ENCODE peak calls at places on chromosomes 12 and 14, in four cellular contexts. C is neural crest cell, V is thoracic aorta, Z is thyroid gland. X is an unnamed sample.

GRCh38 chr12:108845696-108846095 is 11.7 kb downstream of the SSH1 start:
- DNase-seq in C (no peak), V (no peak), Z (no peak), X (no peak)

GRCh38 chr14:42110167-42110566 is 503.5 kb downstream of the LRFN5 start:
- DNase-seq in C (no peak), V (no peak), Z (no peak), X (no peak)

GRCh38 chr14:71521736-71522135 is 410.5 kb upstream of the RGS6 start:
- DNase-seq in C (no peak), V (no peak), Z (no peak), X (no peak)

GRCh38 chr12:116910280-116910644 is 488 bp upstream of the FBXW8 start:
- DNase-seq in C (no peak), V (no peak), Z (no peak), X (no peak)

GRCh38 chr12:11756022-11756421 is 106.5 kb downstream of the ETV6 start:
- DNase-seq in C (no peak), V (no peak), Z (no peak), X (no peak)

GRCh38 chr12:121788176-121788818 is 5.2 kb downstream of the RHOF start:
- DNase-seq in C (no peak), V (no peak), Z (no peak), X (no peak)

GRCh38 chr12:230925-231671 is 17.1 kb upstream of the SLC6A12 start:
- DNase-seq in C (no peak), V (no peak), Z (peak), X (no peak)

GRCh38 chr12:66963901-66964300 is 285.0 kb upstream of the GRIP1 start:
- DNase-seq in C (no peak), V (no peak), Z (no peak), X (no peak)

GRCh38 chr14:105026789-105027563 is 6.1 kb upstream of the CDCA4 start:
- DNase-seq in C (no peak), V (no peak), Z (no peak), X (peak)

GRCh38 chr14:60805881-60806569 is 71.5 kb downstream of the MNAT1 start:
- DNase-seq in C (no peak), V (no peak), Z (no peak), X (no peak)

GRCh38 chr12:130649646-130650045 is 66.5 kb downstream of the RIMBP2 start:
- DNase-seq in C (no peak), V (no peak), Z (no peak), X (no peak)

GRCh38 chr14:76962303-76962660 is 66.2 kb downstream of the IRF2BPL start:
- DNase-seq in C (no peak), V (no peak), Z (no peak), X (no peak)

GRCh38 chr12:133222211-133222610 is 13.5 kb downstream of the ANHX start:
- DNase-seq in C (no peak), V (no peak), Z (no peak), X (no peak)

GRCh38 chr12:1800646-1801284 is 19.6 kb upstream of the LRTM2 start:
- DNase-seq in C (no peak), V (no peak), Z (peak), X (peak)

GRCh38 chr12:40473979-40474378 is 218.3 kb upstream of the CNTN1 start:
- DNase-seq in C (no peak), V (no peak), Z (no peak), X (no peak)

GRCh38 chr14:33693237-33693636 is 257.6 kb downstream of the EGLN3 start:
- DNase-seq in C (no peak), V (no peak), Z (no peak), X (no peak)

GRCh38 chr12:51482808-51483532 is 58.3 kb downstream of the SLC4A8 start:
- DNase-seq in C (no peak), V (no peak), Z (no peak), X (peak)
- TF ChIP-seq CTCF in C (no peak), V (no peak), Z (no peak), X (peak)

DNA sequence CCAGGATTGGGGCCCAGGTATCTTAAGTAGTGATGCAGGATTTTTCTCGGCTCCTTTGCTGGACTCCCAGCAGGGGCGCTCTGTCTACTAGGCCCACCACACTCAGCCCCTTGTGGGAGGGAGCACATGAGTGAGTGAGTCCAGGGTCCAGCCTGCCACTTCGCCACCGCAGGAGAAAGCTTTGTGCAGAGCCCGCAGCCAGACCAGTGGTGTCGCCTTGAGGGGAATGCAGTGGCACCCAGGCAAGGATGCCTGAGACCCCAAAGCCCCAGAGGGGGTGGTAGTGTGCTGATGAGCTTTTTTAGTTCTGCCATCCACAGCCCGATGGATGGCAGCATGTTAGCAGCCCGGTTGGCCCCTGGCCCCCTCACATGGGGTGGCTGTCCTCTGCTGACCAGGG is 5.4 kb upstream of the MRPS35 start:
- DNase-seq in C (no peak), V (no peak), Z (no peak), X (no peak)
- TF ChIP-seq CTCF in C (peak), V (no peak), Z (no peak), X (no peak)

GRCh38 chr12:120686690-120687569 is at the start of gene MLEC:
- DNase-seq in C (peak), V (peak), Z (peak), X (peak)
- TF ChIP-seq CTCF in C (no peak), V (no peak), Z (no peak), X (no peak)

GRCh38 chr12:4064008-4064407 is 190.8 kb upstream of the PARP11 start:
- DNase-seq in C (no peak), V (no peak), Z (no peak), X (no peak)
- TF ChIP-seq CTCF in C (no peak), V (no peak), Z (no peak), X (no peak)

GRCh38 chr14:95456281-95456680 is 60.2 kb downstream of the SYNE3 start:
- DNase-seq in C (no peak), V (no peak), Z (no peak), X (no peak)
- TF ChIP-seq CTCF in C (no peak), V (no peak), Z (no peak), X (no peak)